ENCODE peak calls at places on chromosomes 16 and 17, in five cellular contexts. One of them, this sample, is unnamed.

GRCh38 chr17:50240876-50241275 is 33.4 kb upstream of the TMEM92 start:
- DNase-seq in stimulated activated CD8-positive, alpha-beta memory T cell treated with anti-CD3 and anti-CD28 coated beads, Interleukin-4, amount 100 ng/mL, for 4 hours: no peak
- DNase-seq in nucleus accumbens: no peak
- DNase-seq in HFFc6: peak
- DNase-seq in GM12878: no peak
- DNase-seq in this sample: no peak

GRCh38 chr17:49596613-49597244 is 21.1 kb downstream of the NXPH3 start:
- DNase-seq in stimulated activated CD8-positive, alpha-beta memory T cell treated with anti-CD3 and anti-CD28 coated beads, Interleukin-4, amount 100 ng/mL, for 4 hours: no peak
- DNase-seq in nucleus accumbens: no peak
- DNase-seq in HFFc6: no peak
- DNase-seq in GM12878: no peak
- DNase-seq in this sample: no peak

GRCh38 chr16:76819517-76819916 is 371.5 kb upstream of the MON1B start:
- DNase-seq in stimulated activated CD8-positive, alpha-beta memory T cell treated with anti-CD3 and anti-CD28 coated beads, Interleukin-4, amount 100 ng/mL, for 4 hours: no peak
- DNase-seq in nucleus accumbens: no peak
- DNase-seq in HFFc6: no peak
- DNase-seq in GM12878: no peak
- DNase-seq in this sample: no peak

GRCh38 chr17:42111901-42112551 is 488 bp downstream of the DHX58 start:
- DNase-seq in stimulated activated CD8-positive, alpha-beta memory T cell treated with anti-CD3 and anti-CD28 coated beads, Interleukin-4, amount 100 ng/mL, for 4 hours: no peak
- DNase-seq in nucleus accumbens: no peak
- DNase-seq in HFFc6: peak
- DNase-seq in GM12878: no peak
- DNase-seq in this sample: no peak

GRCh38 chr16:3983081-3983520 is 102.6 kb upstream of the CREBBP start:
- DNase-seq in stimulated activated CD8-positive, alpha-beta memory T cell treated with anti-CD3 and anti-CD28 coated beads, Interleukin-4, amount 100 ng/mL, for 4 hours: no peak
- DNase-seq in nucleus accumbens: peak
- DNase-seq in HFFc6: peak
- DNase-seq in GM12878: no peak
- DNase-seq in this sample: peak

GRCh38 chr16:26137956-26138355 is 446.2 kb downstream of the HS3ST4 start:
- DNase-seq in stimulated activated CD8-positive, alpha-beta memory T cell treated with anti-CD3 and anti-CD28 coated beads, Interleukin-4, amount 100 ng/mL, for 4 hours: no peak
- DNase-seq in nucleus accumbens: no peak
- DNase-seq in HFFc6: no peak
- DNase-seq in GM12878: no peak
- DNase-seq in this sample: no peak

GRCh38 chr17:57549996-57550395 is 195.1 kb downstream of the CCDC182 start:
- DNase-seq in stimulated activated CD8-positive, alpha-beta memory T cell treated with anti-CD3 and anti-CD28 coated beads, Interleukin-4, amount 100 ng/mL, for 4 hours: no peak
- DNase-seq in nucleus accumbens: no peak
- DNase-seq in HFFc6: no peak
- DNase-seq in GM12878: no peak
- DNase-seq in this sample: no peak

GRCh38 chr16:9033125-9033830 is 58.2 kb upstream of the HAPSTR1 start:
- DNase-seq in stimulated activated CD8-positive, alpha-beta memory T cell treated with anti-CD3 and anti-CD28 coated beads, Interleukin-4, amount 100 ng/mL, for 4 hours: no peak
- DNase-seq in nucleus accumbens: no peak
- DNase-seq in HFFc6: peak
- DNase-seq in GM12878: no peak
- DNase-seq in this sample: no peak

GRCh38 chr16:89711601-89712475 is 8.9 kb downstream of the VPS9D1 start:
- DNase-seq in stimulated activated CD8-positive, alpha-beta memory T cell treated with anti-CD3 and anti-CD28 coated beads, Interleukin-4, amount 100 ng/mL, for 4 hours: peak
- DNase-seq in nucleus accumbens: no peak
- DNase-seq in HFFc6: peak
- DNase-seq in GM12878: no peak
- DNase-seq in this sample: no peak

GRCh38 chr17:41959336-41960095 is 7.1 kb upstream of the CNP start:
- DNase-seq in stimulated activated CD8-positive, alpha-beta memory T cell treated with anti-CD3 and anti-CD28 coated beads, Interleukin-4, amount 100 ng/mL, for 4 hours: no peak
- DNase-seq in nucleus accumbens: no peak
- DNase-seq in HFFc6: peak
- DNase-seq in GM12878: no peak
- DNase-seq in this sample: no peak

GRCh38 chr17:17073627-17074521 is 31.6 kb downstream of the MPRIP start:
- DNase-seq in stimulated activated CD8-positive, alpha-beta memory T cell treated with anti-CD3 and anti-CD28 coated beads, Interleukin-4, amount 100 ng/mL, for 4 hours: no peak
- DNase-seq in nucleus accumbens: no peak
- DNase-seq in HFFc6: no peak
- DNase-seq in GM12878: no peak
- DNase-seq in this sample: no peak

GRCh38 chr17:34452769-34453168 is 89.7 kb upstream of the CCL1 start:
- DNase-seq in stimulated activated CD8-positive, alpha-beta memory T cell treated with anti-CD3 and anti-CD28 coated beads, Interleukin-4, amount 100 ng/mL, for 4 hours: no peak
- DNase-seq in nucleus accumbens: no peak
- DNase-seq in HFFc6: no peak
- DNase-seq in GM12878: no peak
- DNase-seq in this sample: no peak

GRCh38 chr16:69108905-69109252 is 3.4 kb downstream of the HAS3 start:
- DNase-seq in stimulated activated CD8-positive, alpha-beta memory T cell treated with anti-CD3 and anti-CD28 coated beads, Interleukin-4, amount 100 ng/mL, for 4 hours: no peak
- DNase-seq in nucleus accumbens: no peak
- DNase-seq in HFFc6: no peak
- DNase-seq in GM12878: no peak
- DNase-seq in this sample: no peak

GRCh38 chr16:57745768-57746167 is 10.2 kb downstream of the KATNB1 start:
- DNase-seq in stimulated activated CD8-positive, alpha-beta memory T cell treated with anti-CD3 and anti-CD28 coated beads, Interleukin-4, amount 100 ng/mL, for 4 hours: no peak
- DNase-seq in nucleus accumbens: no peak
- DNase-seq in HFFc6: no peak
- DNase-seq in GM12878: no peak
- DNase-seq in this sample: no peak

GRCh38 chr16:70579648-70580630 is 56.3 kb downstream of the SF3B3 start:
- DNase-seq in stimulated activated CD8-positive, alpha-beta memory T cell treated with anti-CD3 and anti-CD28 coated beads, Interleukin-4, amount 100 ng/mL, for 4 hours: no peak
- DNase-seq in nucleus accumbens: no peak
- DNase-seq in HFFc6: no peak
- DNase-seq in GM12878: no peak
- DNase-seq in this sample: no peak

GRCh38 chr16:77974883-77975282 is 47.5 kb upstream of the CLEC3A start:
- DNase-seq in stimulated activated CD8-positive, alpha-beta memory T cell treated with anti-CD3 and anti-CD28 coated beads, Interleukin-4, amount 100 ng/mL, for 4 hours: no peak
- DNase-seq in nucleus accumbens: no peak
- DNase-seq in HFFc6: no peak
- DNase-seq in GM12878: no peak
- DNase-seq in this sample: no peak

GRCh38 chr16:79843631-79844043 is 243.1 kb upstream of the MAF start:
- DNase-seq in stimulated activated CD8-positive, alpha-beta memory T cell treated with anti-CD3 and anti-CD28 coated beads, Interleukin-4, amount 100 ng/mL, for 4 hours: no peak
- DNase-seq in nucleus accumbens: no peak
- DNase-seq in HFFc6: no peak
- DNase-seq in GM12878: peak
- DNase-seq in this sample: no peak

GRCh38 chr17:78822552-78822951 is 18.1 kb downstream of the USP36 start:
- DNase-seq in stimulated activated CD8-positive, alpha-beta memory T cell treated with anti-CD3 and anti-CD28 coated beads, Interleukin-4, amount 100 ng/mL, for 4 hours: no peak
- DNase-seq in nucleus accumbens: peak
- DNase-seq in HFFc6: peak
- DNase-seq in GM12878: no peak
- DNase-seq in this sample: no peak

GRCh38 chr17:12489307-12489706 is 176.4 kb upstream of the MYOCD start:
- DNase-seq in stimulated activated CD8-positive, alpha-beta memory T cell treated with anti-CD3 and anti-CD28 coated beads, Interleukin-4, amount 100 ng/mL, for 4 hours: no peak
- DNase-seq in nucleus accumbens: no peak
- DNase-seq in HFFc6: no peak
- DNase-seq in GM12878: no peak
- DNase-seq in this sample: no peak

GRCh38 chr17:50687200-50688066 is 20.3 kb downstream of the ANKRD40 start:
- DNase-seq in stimulated activated CD8-positive, alpha-beta memory T cell treated with anti-CD3 and anti-CD28 coated beads, Interleukin-4, amount 100 ng/mL, for 4 hours: no peak
- DNase-seq in nucleus accumbens: no peak
- DNase-seq in HFFc6: no peak
- DNase-seq in GM12878: no peak
- DNase-seq in this sample: no peak

GRCh38 chr16:80113876-80114574 is 426.8 kb upstream of the DYNLRB2 start:
- DNase-seq in stimulated activated CD8-positive, alpha-beta memory T cell treated with anti-CD3 and anti-CD28 coated beads, Interleukin-4, amount 100 ng/mL, for 4 hours: no peak
- DNase-seq in nucleus accumbens: no peak
- DNase-seq in HFFc6: no peak
- DNase-seq in GM12878: no peak
- DNase-seq in this sample: no peak

GRCh38 chr16:253833-254232 is 19.2 kb downstream of the FAM234A start:
- DNase-seq in stimulated activated CD8-positive, alpha-beta memory T cell treated with anti-CD3 and anti-CD28 coated beads, Interleukin-4, amount 100 ng/mL, for 4 hours: no peak
- DNase-seq in nucleus accumbens: no peak
- DNase-seq in HFFc6: no peak
- DNase-seq in GM12878: no peak
- DNase-seq in this sample: no peak

GRCh38 chr17:57135748-57136342 is 50.8 kb downstream of the AKAP1 start:
- DNase-seq in stimulated activated CD8-positive, alpha-beta memory T cell treated with anti-CD3 and anti-CD28 coated beads, Interleukin-4, amount 100 ng/mL, for 4 hours: no peak
- DNase-seq in nucleus accumbens: no peak
- DNase-seq in HFFc6: no peak
- DNase-seq in GM12878: no peak
- DNase-seq in this sample: peak

GRCh38 chr16:85347213-85347591 is 234.9 kb upstream of the CIBAR2 start:
- DNase-seq in stimulated activated CD8-positive, alpha-beta memory T cell treated with anti-CD3 and anti-CD28 coated beads, Interleukin-4, amount 100 ng/mL, for 4 hours: no peak
- DNase-seq in nucleus accumbens: no peak
- DNase-seq in HFFc6: no peak
- DNase-seq in GM12878: no peak
- DNase-seq in this sample: no peak

GRCh38 chr17:57080708-57081107 is 4.3 kb upstream of the AKAP1 start:
- DNase-seq in stimulated activated CD8-positive, alpha-beta memory T cell treated with anti-CD3 and anti-CD28 coated beads, Interleukin-4, amount 100 ng/mL, for 4 hours: no peak
- DNase-seq in nucleus accumbens: no peak
- DNase-seq in HFFc6: no peak
- DNase-seq in GM12878: peak
- DNase-seq in this sample: no peak

GRCh38 chr17:39699818-39700147 is at the start of gene ERBB2:
- DNase-seq in stimulated activated CD8-positive, alpha-beta memory T cell treated with anti-CD3 and anti-CD28 coated beads, Interleukin-4, amount 100 ng/mL, for 4 hours: no peak
- DNase-seq in nucleus accumbens: no peak
- DNase-seq in HFFc6: peak
- DNase-seq in GM12878: no peak
- DNase-seq in this sample: no peak

GRCh38 chr16:2326191-2326590 is 14.3 kb downstream of the ABCA3 start:
- DNase-seq in stimulated activated CD8-positive, alpha-beta memory T cell treated with anti-CD3 and anti-CD28 coated beads, Interleukin-4, amount 100 ng/mL, for 4 hours: no peak
- DNase-seq in nucleus accumbens: no peak
- DNase-seq in HFFc6: no peak
- DNase-seq in GM12878: no peak
- DNase-seq in this sample: no peak

GRCh38 chr16:87143661-87144121 is 173.5 kb downstream of the C16orf95 start:
- DNase-seq in stimulated activated CD8-positive, alpha-beta memory T cell treated with anti-CD3 and anti-CD28 coated beads, Interleukin-4, amount 100 ng/mL, for 4 hours: no peak
- DNase-seq in nucleus accumbens: no peak
- DNase-seq in HFFc6: no peak
- DNase-seq in GM12878: no peak
- DNase-seq in this sample: no peak

GRCh38 chr17:67491009-67491677 is 114.1 kb downstream of the PITPNC1 start:
- DNase-seq in stimulated activated CD8-positive, alpha-beta memory T cell treated with anti-CD3 and anti-CD28 coated beads, Interleukin-4, amount 100 ng/mL, for 4 hours: no peak
- DNase-seq in nucleus accumbens: peak
- DNase-seq in HFFc6: peak
- DNase-seq in GM12878: no peak
- DNase-seq in this sample: peak

GRCh38 chr17:41308918-41309359 is at the start of gene KRTAP16-1:
- DNase-seq in stimulated activated CD8-positive, alpha-beta memory T cell treated with anti-CD3 and anti-CD28 coated beads, Interleukin-4, amount 100 ng/mL, for 4 hours: no peak
- DNase-seq in nucleus accumbens: no peak
- DNase-seq in HFFc6: no peak
- DNase-seq in GM12878: no peak
- DNase-seq in this sample: no peak

GRCh38 chr17:9844153-9844552 is 18.4 kb downstream of the GLP2R start:
- DNase-seq in stimulated activated CD8-positive, alpha-beta memory T cell treated with anti-CD3 and anti-CD28 coated beads, Interleukin-4, amount 100 ng/mL, for 4 hours: no peak
- DNase-seq in nucleus accumbens: no peak
- DNase-seq in HFFc6: no peak
- DNase-seq in GM12878: no peak
- DNase-seq in this sample: no peak

GRCh38 chr17:43013296-43013695 is 6.7 kb downstream of the IFI35 start:
- DNase-seq in stimulated activated CD8-positive, alpha-beta memory T cell treated with anti-CD3 and anti-CD28 coated beads, Interleukin-4, amount 100 ng/mL, for 4 hours: no peak
- DNase-seq in nucleus accumbens: no peak
- DNase-seq in HFFc6: no peak
- DNase-seq in GM12878: no peak
- DNase-seq in this sample: no peak

GRCh38 chr17:50262001-50262794 is 12.1 kb upstream of the TMEM92 start:
- DNase-seq in stimulated activated CD8-positive, alpha-beta memory T cell treated with anti-CD3 and anti-CD28 coated beads, Interleukin-4, amount 100 ng/mL, for 4 hours: no peak
- DNase-seq in nucleus accumbens: no peak
- DNase-seq in HFFc6: no peak
- DNase-seq in GM12878: no peak
- DNase-seq in this sample: no peak

GRCh38 chr16:54052271-54052670 is 234.3 kb downstream of the IRX3 start:
- DNase-seq in stimulated activated CD8-positive, alpha-beta memory T cell treated with anti-CD3 and anti-CD28 coated beads, Interleukin-4, amount 100 ng/mL, for 4 hours: no peak
- DNase-seq in nucleus accumbens: no peak
- DNase-seq in HFFc6: no peak
- DNase-seq in GM12878: no peak
- DNase-seq in this sample: no peak

GRCh38 chr17:74361613-74362391 is at the start of gene BTBD17:
- DNase-seq in stimulated activated CD8-positive, alpha-beta memory T cell treated with anti-CD3 and anti-CD28 coated beads, Interleukin-4, amount 100 ng/mL, for 4 hours: no peak
- DNase-seq in nucleus accumbens: no peak
- DNase-seq in HFFc6: no peak
- DNase-seq in GM12878: no peak
- DNase-seq in this sample: peak

GRCh38 chr16:51624083-51624775 is 473.2 kb upstream of the SALL1 start:
- DNase-seq in stimulated activated CD8-positive, alpha-beta memory T cell treated with anti-CD3 and anti-CD28 coated beads, Interleukin-4, amount 100 ng/mL, for 4 hours: no peak
- DNase-seq in nucleus accumbens: no peak
- DNase-seq in HFFc6: peak
- DNase-seq in GM12878: no peak
- DNase-seq in this sample: no peak

GRCh38 chr17:12773153-12773552 is 16.1 kb upstream of the ARHGAP44 start:
- DNase-seq in stimulated activated CD8-positive, alpha-beta memory T cell treated with anti-CD3 and anti-CD28 coated beads, Interleukin-4, amount 100 ng/mL, for 4 hours: no peak
- DNase-seq in nucleus accumbens: no peak
- DNase-seq in HFFc6: no peak
- DNase-seq in GM12878: no peak
- DNase-seq in this sample: no peak